ENCODE peak calls at places on chromosomes 16 and 17, in five cellular contexts. One of them, this sample, is unnamed.

GRCh38 chr17:66786101-66786500 is 48.8 kb upstream of the CACNG5 start:
- DNase-seq in HEK293T: no peak
- DNase-seq in Calu3: no peak
- DNase-seq in activated CD4-positive, alpha-beta T cell treated with anti-CD3 and anti-CD28 coated beads for 48 hours: no peak
- DNase-seq in BE2C: no peak
- DNase-seq in this sample: no peak

GRCh38 chr17:62875296-62875695 is 67.2 kb upstream of the MARCHF10 start:
- DNase-seq in HEK293T: no peak
- DNase-seq in Calu3: no peak
- DNase-seq in activated CD4-positive, alpha-beta T cell treated with anti-CD3 and anti-CD28 coated beads for 48 hours: no peak
- DNase-seq in BE2C: no peak
- DNase-seq in this sample: no peak

GRCh38 chr16:30142672-30143346 is 19.8 kb upstream of the MAPK3 start:
- DNase-seq in HEK293T: no peak
- DNase-seq in Calu3: peak
- DNase-seq in activated CD4-positive, alpha-beta T cell treated with anti-CD3 and anti-CD28 coated beads for 48 hours: no peak
- DNase-seq in BE2C: peak
- DNase-seq in this sample: no peak

GRCh38 chr17:59299400-59300092 is 31.9 kb upstream of the YPEL2 start:
- DNase-seq in HEK293T: no peak
- DNase-seq in Calu3: no peak
- DNase-seq in activated CD4-positive, alpha-beta T cell treated with anti-CD3 and anti-CD28 coated beads for 48 hours: no peak
- DNase-seq in BE2C: no peak
- DNase-seq in this sample: no peak

GRCh38 chr17:32112416-32112815 is 29.9 kb upstream of the RHOT1 start:
- DNase-seq in HEK293T: no peak
- DNase-seq in Calu3: no peak
- DNase-seq in activated CD4-positive, alpha-beta T cell treated with anti-CD3 and anti-CD28 coated beads for 48 hours: no peak
- DNase-seq in BE2C: no peak
- DNase-seq in this sample: no peak

GRCh38 chr17:36085710-36086268 is 4.2 kb downstream of the CCL3 start:
- DNase-seq in HEK293T: no peak
- DNase-seq in Calu3: no peak
- DNase-seq in activated CD4-positive, alpha-beta T cell treated with anti-CD3 and anti-CD28 coated beads for 48 hours: no peak
- DNase-seq in BE2C: no peak
- DNase-seq in this sample: no peak

GRCh38 chr17:49821916-49822315 is 26.0 kb downstream of the TAC4 start:
- DNase-seq in HEK293T: no peak
- DNase-seq in Calu3: peak
- DNase-seq in activated CD4-positive, alpha-beta T cell treated with anti-CD3 and anti-CD28 coated beads for 48 hours: no peak
- DNase-seq in BE2C: no peak
- DNase-seq in this sample: no peak

GRCh38 chr17:73334771-73335513 is 23.1 kb upstream of the CDC42EP4 start:
- DNase-seq in HEK293T: no peak
- DNase-seq in Calu3: no peak
- DNase-seq in activated CD4-positive, alpha-beta T cell treated with anti-CD3 and anti-CD28 coated beads for 48 hours: no peak
- DNase-seq in BE2C: no peak
- DNase-seq in this sample: peak

GRCh38 chr16:2476345-2476720 is 1.4 kb downstream of the TBC1D24 start:
- DNase-seq in HEK293T: no peak
- DNase-seq in Calu3: no peak
- DNase-seq in activated CD4-positive, alpha-beta T cell treated with anti-CD3 and anti-CD28 coated beads for 48 hours: no peak
- DNase-seq in BE2C: no peak
- DNase-seq in this sample: no peak

GRCh38 chr16:31093132-31093703 is 1.4 kb downstream of the VKORC1 start:
- DNase-seq in HEK293T: peak
- DNase-seq in Calu3: peak
- DNase-seq in activated CD4-positive, alpha-beta T cell treated with anti-CD3 and anti-CD28 coated beads for 48 hours: no peak
- DNase-seq in BE2C: peak
- DNase-seq in this sample: peak

GRCh38 chr16:57475711-57476339 is 10.5 kb downstream of the DOK4 start:
- DNase-seq in HEK293T: peak
- DNase-seq in Calu3: peak
- DNase-seq in activated CD4-positive, alpha-beta T cell treated with anti-CD3 and anti-CD28 coated beads for 48 hours: peak
- DNase-seq in BE2C: peak
- DNase-seq in this sample: peak

GRCh38 chr17:29749045-29749825 is 126.5 kb upstream of the CORO6 start:
- DNase-seq in HEK293T: no peak
- DNase-seq in Calu3: no peak
- DNase-seq in activated CD4-positive, alpha-beta T cell treated with anti-CD3 and anti-CD28 coated beads for 48 hours: no peak
- DNase-seq in BE2C: no peak
- DNase-seq in this sample: no peak

GRCh38 chr17:82781894-82782274 is 30.0 kb downstream of the TBCD start:
- DNase-seq in HEK293T: peak
- DNase-seq in Calu3: peak
- DNase-seq in activated CD4-positive, alpha-beta T cell treated with anti-CD3 and anti-CD28 coated beads for 48 hours: peak
- DNase-seq in BE2C: peak
- DNase-seq in this sample: peak

GRCh38 chr16:20674684-20675487 is 22.6 kb downstream of the ACSM1 start:
- DNase-seq in HEK293T: no peak
- DNase-seq in Calu3: peak
- DNase-seq in activated CD4-positive, alpha-beta T cell treated with anti-CD3 and anti-CD28 coated beads for 48 hours: no peak
- DNase-seq in BE2C: no peak
- DNase-seq in this sample: no peak

GRCh38 chr17:44187131-44187899 is 543 bp downstream of the TMUB2 start:
- DNase-seq in HEK293T: no peak
- DNase-seq in Calu3: no peak
- DNase-seq in activated CD4-positive, alpha-beta T cell treated with anti-CD3 and anti-CD28 coated beads for 48 hours: no peak
- DNase-seq in BE2C: no peak
- DNase-seq in this sample: no peak

GRCh38 chr17:80413771-80414507 is 1.0 kb upstream of the ENDOV start:
- DNase-seq in HEK293T: no peak
- DNase-seq in Calu3: no peak
- DNase-seq in activated CD4-positive, alpha-beta T cell treated with anti-CD3 and anti-CD28 coated beads for 48 hours: no peak
- DNase-seq in BE2C: no peak
- DNase-seq in this sample: no peak

GRCh38 chr17:63425478-63425877 is 20.6 kb downstream of the CYB561 start:
- DNase-seq in HEK293T: peak
- DNase-seq in Calu3: peak
- DNase-seq in activated CD4-positive, alpha-beta T cell treated with anti-CD3 and anti-CD28 coated beads for 48 hours: peak
- DNase-seq in BE2C: peak
- DNase-seq in this sample: peak

GRCh38 chr17:56098746-56099145 is 54.5 kb upstream of the ANKFN1 start:
- DNase-seq in HEK293T: no peak
- DNase-seq in Calu3: no peak
- DNase-seq in activated CD4-positive, alpha-beta T cell treated with anti-CD3 and anti-CD28 coated beads for 48 hours: no peak
- DNase-seq in BE2C: no peak
- DNase-seq in this sample: no peak

GRCh38 chr17:1298616-1299015 is 19.2 kb downstream of the TRARG1 start:
- DNase-seq in HEK293T: no peak
- DNase-seq in Calu3: peak
- DNase-seq in activated CD4-positive, alpha-beta T cell treated with anti-CD3 and anti-CD28 coated beads for 48 hours: peak
- DNase-seq in BE2C: no peak
- DNase-seq in this sample: no peak

GRCh38 chr16:70018254-70018653 is 67.1 kb downstream of the CLEC18A start:
- DNase-seq in HEK293T: peak
- DNase-seq in Calu3: peak
- DNase-seq in activated CD4-positive, alpha-beta T cell treated with anti-CD3 and anti-CD28 coated beads for 48 hours: peak
- DNase-seq in BE2C: peak
- DNase-seq in this sample: peak

GRCh38 chr17:74635418-74635817 is 11.9 kb upstream of the CD300E start:
- DNase-seq in HEK293T: no peak
- DNase-seq in Calu3: no peak
- DNase-seq in activated CD4-positive, alpha-beta T cell treated with anti-CD3 and anti-CD28 coated beads for 48 hours: no peak
- DNase-seq in BE2C: no peak
- DNase-seq in this sample: no peak

GRCh38 chr17:35540589-35541404 is 3.3 kb upstream of the SLFN12L start:
- DNase-seq in HEK293T: no peak
- DNase-seq in Calu3: no peak
- DNase-seq in activated CD4-positive, alpha-beta T cell treated with anti-CD3 and anti-CD28 coated beads for 48 hours: peak
- DNase-seq in BE2C: no peak
- DNase-seq in this sample: peak

GRCh38 chr17:79044462-79044861 is 20.5 kb downstream of the C1QTNF1 start:
- DNase-seq in HEK293T: no peak
- DNase-seq in Calu3: no peak
- DNase-seq in activated CD4-positive, alpha-beta T cell treated with anti-CD3 and anti-CD28 coated beads for 48 hours: no peak
- DNase-seq in BE2C: no peak
- DNase-seq in this sample: no peak

GRCh38 chr16:75075688-75076268 is 40.8 kb downstream of the LDHD start:
- DNase-seq in HEK293T: no peak
- DNase-seq in Calu3: no peak
- DNase-seq in activated CD4-positive, alpha-beta T cell treated with anti-CD3 and anti-CD28 coated beads for 48 hours: no peak
- DNase-seq in BE2C: no peak
- DNase-seq in this sample: no peak

GRCh38 chr16:2142942-2143868 is 5.2 kb upstream of the RAB26 start:
- DNase-seq in HEK293T: no peak
- DNase-seq in Calu3: no peak
- DNase-seq in activated CD4-positive, alpha-beta T cell treated with anti-CD3 and anti-CD28 coated beads for 48 hours: peak
- DNase-seq in BE2C: peak
- DNase-seq in this sample: no peak

GRCh38 chr16:8044796-8045195 is 545.5 kb downstream of the TMEM114 start:
- DNase-seq in HEK293T: no peak
- DNase-seq in Calu3: no peak
- DNase-seq in activated CD4-positive, alpha-beta T cell treated with anti-CD3 and anti-CD28 coated beads for 48 hours: no peak
- DNase-seq in BE2C: no peak
- DNase-seq in this sample: no peak

GRCh38 chr16:85421338-85422123 is 191.6 kb upstream of the GSE1 start:
- DNase-seq in HEK293T: no peak
- DNase-seq in Calu3: no peak
- DNase-seq in activated CD4-positive, alpha-beta T cell treated with anti-CD3 and anti-CD28 coated beads for 48 hours: no peak
- DNase-seq in BE2C: peak
- DNase-seq in this sample: no peak

GRCh38 chr16:78665373-78665772 is 565.9 kb downstream of the WWOX start:
- DNase-seq in HEK293T: no peak
- DNase-seq in Calu3: no peak
- DNase-seq in activated CD4-positive, alpha-beta T cell treated with anti-CD3 and anti-CD28 coated beads for 48 hours: no peak
- DNase-seq in BE2C: no peak
- DNase-seq in this sample: no peak

GRCh38 chr17:9766970-9767369 is 24.4 kb downstream of the DHRS7C start:
- DNase-seq in HEK293T: no peak
- DNase-seq in Calu3: no peak
- DNase-seq in activated CD4-positive, alpha-beta T cell treated with anti-CD3 and anti-CD28 coated beads for 48 hours: no peak
- DNase-seq in BE2C: no peak
- DNase-seq in this sample: no peak

GRCh38 chr16:12453832-12454231 is 349.9 kb downstream of the CPPED1 start:
- DNase-seq in HEK293T: no peak
- DNase-seq in Calu3: no peak
- DNase-seq in activated CD4-positive, alpha-beta T cell treated with anti-CD3 and anti-CD28 coated beads for 48 hours: no peak
- DNase-seq in BE2C: no peak
- DNase-seq in this sample: no peak

GRCh38 chr17:75864448-75864871 is 9.3 kb upstream of the WBP2 start:
- DNase-seq in HEK293T: no peak
- DNase-seq in Calu3: no peak
- DNase-seq in activated CD4-positive, alpha-beta T cell treated with anti-CD3 and anti-CD28 coated beads for 48 hours: peak
- DNase-seq in BE2C: no peak
- DNase-seq in this sample: peak

GRCh38 chr16:46883353-46883689 is 841 bp upstream of the GPT2 start:
- DNase-seq in HEK293T: no peak
- DNase-seq in Calu3: peak
- DNase-seq in activated CD4-positive, alpha-beta T cell treated with anti-CD3 and anti-CD28 coated beads for 48 hours: no peak
- DNase-seq in BE2C: no peak
- DNase-seq in this sample: peak

GRCh38 chr16:88651276-88651988 is 579 bp upstream of the CYBA start:
- DNase-seq in HEK293T: no peak
- DNase-seq in Calu3: peak
- DNase-seq in activated CD4-positive, alpha-beta T cell treated with anti-CD3 and anti-CD28 coated beads for 48 hours: peak
- DNase-seq in BE2C: peak
- DNase-seq in this sample: peak

GRCh38 chr16:77581706-77582105 is 140.6 kb upstream of the NUDT7 start:
- DNase-seq in HEK293T: no peak
- DNase-seq in Calu3: no peak
- DNase-seq in activated CD4-positive, alpha-beta T cell treated with anti-CD3 and anti-CD28 coated beads for 48 hours: no peak
- DNase-seq in BE2C: no peak
- DNase-seq in this sample: no peak

GRCh38 chr16:25395528-25395927 is 137.9 kb upstream of the ZKSCAN2 start:
- DNase-seq in HEK293T: no peak
- DNase-seq in Calu3: no peak
- DNase-seq in activated CD4-positive, alpha-beta T cell treated with anti-CD3 and anti-CD28 coated beads for 48 hours: no peak
- DNase-seq in BE2C: no peak
- DNase-seq in this sample: no peak

GRCh38 chr17:3571043-3571900 is 13.7 kb upstream of the TRPV3 start:
- DNase-seq in HEK293T: no peak
- DNase-seq in Calu3: no peak
- DNase-seq in activated CD4-positive, alpha-beta T cell treated with anti-CD3 and anti-CD28 coated beads for 48 hours: no peak
- DNase-seq in BE2C: no peak
- DNase-seq in this sample: no peak

This sample was measured in transverse colon.